ENCODE peak calls at places on chromosomes 6 and 20, in four cellular contexts. One of them, this sample, is unnamed.

GRCh38 chr20:57627972-57628650 is 7.9 kb upstream of the ZBP1 start:
- DNase-seq in right lobe of liver: no peak
- DNase-seq in epithelial cell of esophagus: peak; percentile 42
- DNase-seq in heart right ventricle: no peak
- DNase-seq in this sample: no peak

GRCh38 chr20:41261260-41261659 is 56.3 kb downstream of the ZHX3 start:
- DNase-seq in right lobe of liver: no peak
- DNase-seq in epithelial cell of esophagus: no peak
- DNase-seq in heart right ventricle: no peak
- DNase-seq in this sample: no peak

GRCh38 chr6:160102956-160103824 is 18.4 kb upstream of the SLC22A1 start:
- DNase-seq in right lobe of liver: no peak
- DNase-seq in epithelial cell of esophagus: peak; percentile 48
- DNase-seq in heart right ventricle: no peak
- DNase-seq in this sample: peak; percentile 92

GRCh38 chr20:9241232-9241692 is 172.4 kb downstream of the PLCB4 start:
- DNase-seq in right lobe of liver: no peak
- DNase-seq in epithelial cell of esophagus: peak; percentile 69
- DNase-seq in heart right ventricle: no peak
- DNase-seq in this sample: peak; percentile 51

GRCh38 chr20:52124821-52125220 is 66.8 kb downstream of the ZFP64 start:
- DNase-seq in right lobe of liver: no peak
- DNase-seq in epithelial cell of esophagus: no peak
- DNase-seq in heart right ventricle: no peak
- DNase-seq in this sample: no peak

GRCh38 chr20:6767166-6767535 is 335 bp upstream of the BMP2 start:
- DNase-seq in right lobe of liver: no peak
- DNase-seq in epithelial cell of esophagus: no peak
- DNase-seq in heart right ventricle: no peak
- DNase-seq in this sample: peak; percentile 59

GRCh38 chr6:11224252-11224965 is 8.1 kb downstream of the NEDD9 start:
- DNase-seq in right lobe of liver: no peak
- DNase-seq in epithelial cell of esophagus: no peak
- DNase-seq in heart right ventricle: no peak
- DNase-seq in this sample: peak; percentile 91

GRCh38 chr20:6665621-6666345 is 101.7 kb upstream of the BMP2 start:
- DNase-seq in right lobe of liver: no peak
- DNase-seq in epithelial cell of esophagus: no peak
- DNase-seq in heart right ventricle: no peak
- DNase-seq in this sample: no peak

GRCh38 chr20:49312661-49313060 is 34.8 kb upstream of the ZNFX1 start:
- DNase-seq in right lobe of liver: no peak
- DNase-seq in epithelial cell of esophagus: no peak
- DNase-seq in heart right ventricle: no peak
- DNase-seq in this sample: no peak

GRCh38 chr20:3071610-3072529 is at the start of gene OXT:
- DNase-seq in right lobe of liver: no peak
- DNase-seq in epithelial cell of esophagus: no peak
- DNase-seq in heart right ventricle: peak; percentile 62
- DNase-seq in this sample: no peak

GRCh38 chr20:3067139-3068009 is 4.0 kb upstream of the OXT start:
- DNase-seq in right lobe of liver: peak; percentile 88
- DNase-seq in epithelial cell of esophagus: no peak
- DNase-seq in heart right ventricle: no peak
- DNase-seq in this sample: no peak

GRCh38 chr20:3068075-3068474 is 3.3 kb upstream of the OXT start:
- DNase-seq in right lobe of liver: no peak
- DNase-seq in epithelial cell of esophagus: no peak
- DNase-seq in heart right ventricle: no peak
- DNase-seq in this sample: no peak

GRCh38 chr20:3071266-3071609 is 182 bp upstream of the OXT start:
- DNase-seq in right lobe of liver: no peak
- DNase-seq in epithelial cell of esophagus: no peak
- DNase-seq in heart right ventricle: no peak
- DNase-seq in this sample: no peak

GRCh38 chr20:3068986-3069900 is 2.2 kb upstream of the OXT start:
- DNase-seq in right lobe of liver: peak; percentile 88
- DNase-seq in epithelial cell of esophagus: no peak
- DNase-seq in heart right ventricle: no peak
- DNase-seq in this sample: peak; percentile 86
- TF ChIP-seq CTCF in right lobe of liver: peak; percentile 14
- TF ChIP-seq CTCF in epithelial cell of esophagus: peak; percentile 17
- TF ChIP-seq CTCF in heart right ventricle: peak; percentile 15
- TF ChIP-seq CTCF in this sample: no peak

DNA sequence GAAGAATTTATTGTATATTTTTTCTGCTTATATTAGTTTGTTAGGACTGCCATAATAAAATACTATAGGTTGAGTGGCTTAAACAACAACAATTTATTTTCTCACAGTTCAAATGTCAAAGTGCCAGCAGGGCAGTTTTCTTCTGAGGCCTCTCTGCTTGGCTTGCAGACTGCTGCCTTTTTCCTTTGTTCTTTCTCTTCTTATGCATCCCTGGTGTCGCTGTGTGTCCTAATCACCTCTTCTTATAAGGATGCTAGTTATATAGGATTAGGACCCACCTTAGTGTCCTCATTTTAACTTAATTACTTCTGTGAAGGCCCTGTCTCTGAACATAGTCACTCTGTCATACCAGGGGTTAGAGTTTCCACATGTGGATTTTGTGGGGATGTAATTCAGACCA is 354.4 kb downstream of the NKAIN2 start:
- DNase-seq in right lobe of liver: no peak
- DNase-seq in epithelial cell of esophagus: no peak
- DNase-seq in heart right ventricle: no peak
- DNase-seq in this sample: no peak
- TF ChIP-seq CTCF in right lobe of liver: no peak
- TF ChIP-seq CTCF in epithelial cell of esophagus: no peak
- TF ChIP-seq CTCF in heart right ventricle: no peak
- TF ChIP-seq CTCF in this sample: no peak

DNA sequence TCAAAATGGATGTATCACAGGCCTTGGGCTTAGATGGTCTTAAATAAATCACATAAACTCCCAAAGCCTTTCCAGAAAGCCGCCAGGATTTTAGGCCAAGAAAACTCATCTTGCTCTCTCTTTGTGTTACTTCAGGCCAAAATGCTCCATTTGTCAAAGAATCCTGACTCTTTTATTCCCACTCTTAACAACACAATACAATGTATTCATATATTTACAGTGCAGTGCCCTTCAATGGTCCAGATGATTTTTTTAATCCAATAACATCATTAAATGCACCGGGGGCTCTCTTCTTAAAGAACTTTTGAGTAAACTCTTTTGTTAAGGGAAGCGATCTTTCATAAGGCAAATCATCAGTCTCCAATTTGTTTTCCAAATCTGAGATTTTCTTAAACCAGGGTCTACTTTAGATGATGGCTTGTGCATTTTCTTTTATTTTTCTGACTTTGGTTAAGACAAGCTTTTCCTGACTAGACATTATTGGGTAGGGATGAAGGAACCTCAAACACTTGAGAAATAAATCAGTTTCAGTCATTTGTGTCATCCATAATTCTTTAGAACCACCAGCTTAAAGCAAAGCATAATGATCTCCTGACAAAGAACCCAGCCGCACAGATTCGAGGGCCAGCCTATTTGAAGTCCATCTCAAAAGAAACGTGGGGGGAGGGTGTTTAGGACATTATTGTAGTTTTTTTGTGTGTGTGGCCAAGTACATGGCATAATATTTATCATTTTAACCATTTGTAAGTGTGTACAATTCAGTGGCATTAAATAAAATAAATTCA is 6.2 kb upstream of the TCP11 start:
- DNase-seq in right lobe of liver: no peak
- DNase-seq in epithelial cell of esophagus: no peak
- DNase-seq in heart right ventricle: no peak
- DNase-seq in this sample: no peak
- TF ChIP-seq CTCF in right lobe of liver: no peak
- TF ChIP-seq CTCF in epithelial cell of esophagus: no peak
- TF ChIP-seq CTCF in heart right ventricle: no peak
- TF ChIP-seq CTCF in this sample: no peak

GRCh38 chr6:6058054-6058444 is 51.3 kb upstream of the NRN1 start:
- DNase-seq in right lobe of liver: no peak
- DNase-seq in epithelial cell of esophagus: no peak
- DNase-seq in heart right ventricle: no peak
- DNase-seq in this sample: peak; percentile 32

GRCh38 chr6:6052216-6052615 is 45.5 kb upstream of the NRN1 start:
- DNase-seq in right lobe of liver: no peak
- DNase-seq in epithelial cell of esophagus: no peak
- DNase-seq in heart right ventricle: no peak
- DNase-seq in this sample: no peak

DNA sequence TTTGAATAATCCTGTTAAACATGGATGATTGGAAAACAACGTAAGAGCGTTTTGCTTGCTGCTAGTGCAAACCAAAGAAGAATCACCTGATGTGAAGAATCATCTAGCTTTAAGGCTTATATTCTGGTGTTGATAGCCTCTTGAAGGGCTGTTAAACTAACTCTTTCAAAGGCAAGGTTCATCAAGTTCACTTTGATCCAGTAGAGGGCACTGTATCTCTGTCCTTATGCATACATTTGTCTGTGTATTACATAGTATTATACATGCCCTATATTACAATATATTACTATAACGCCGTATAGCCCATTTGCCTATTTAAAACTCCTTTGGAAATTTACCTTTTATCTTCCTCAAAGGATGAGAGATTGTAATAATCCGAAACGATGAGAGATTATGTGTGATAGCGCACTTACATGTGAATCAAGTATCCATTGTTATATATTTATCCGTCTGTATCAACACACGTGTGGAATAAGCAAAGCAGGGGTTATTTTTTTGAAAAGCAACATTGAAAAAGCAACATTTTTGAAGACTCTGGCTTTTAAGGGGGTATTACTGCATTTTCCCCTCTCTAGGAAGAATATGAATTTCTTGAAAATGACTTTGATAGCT is 50.8 kb upstream of the NRN1 start:
- DNase-seq in right lobe of liver: no peak
- DNase-seq in epithelial cell of esophagus: peak; percentile 68
- DNase-seq in heart right ventricle: no peak
- DNase-seq in this sample: peak; percentile 31
- TF ChIP-seq CTCF in right lobe of liver: peak; percentile 73
- TF ChIP-seq CTCF in epithelial cell of esophagus: peak; percentile 63
- TF ChIP-seq CTCF in heart right ventricle: peak; percentile 76
- TF ChIP-seq CTCF in this sample: peak; percentile 54